ENCODE peak calls at places on chromosomes 7 and 10, in ten cellular contexts. A, T, M, Z, R, U, O, D, S and H are unnamed samples.

GRCh38 chr10:44280615-44281014 is 104.3 kb downstream of the CXCL12 start:
- DNase-seq in A (no peak), T (no peak), M (no peak), Z (no peak), R (no peak), U (no peak), O (no peak), D (no peak), S (no peak), H (no peak)

GRCh38 chr10:37711617-37712488 is 145.6 kb downstream of the ZNF248 start:
- DNase-seq in A (no peak), T (no peak), M (no peak), Z (no peak), R (no peak), U (no peak), O (no peak), D (no peak), S (no peak), H (no peak)

GRCh38 chr7:50266893-50267386 is 37.6 kb upstream of the IKZF1 start:
- DNase-seq in A (no peak), T (no peak), M (peak; percentile 60), Z (no peak), R (peak; percentile 83), U (no peak), O (no peak), D (no peak), S (no peak), H (no peak)

GRCh38 chr7:29429421-29429820 is 134.2 kb upstream of the PRR15 start:
- DNase-seq in A (no peak), T (no peak), M (no peak), Z (no peak), R (no peak), U (no peak), O (no peak), D (no peak), S (no peak), H (no peak)

GRCh38 chr7:136718191-136718590 is 150.3 kb upstream of the CHRM2 start:
- DNase-seq in A (no peak), T (no peak), M (no peak), Z (no peak), R (no peak), U (no peak), O (no peak), D (no peak), S (no peak), H (no peak)

GRCh38 chr10:62195675-62195926 is 73.0 kb downstream of the RTKN2 start:
- DNase-seq in A (no peak), T (no peak), M (no peak), Z (no peak), R (no peak), U (no peak), O (no peak), D (no peak), S (no peak), H (no peak)

GRCh38 chr10:60465801-60466200 is 76.1 kb upstream of the ANK3 start:
- DNase-seq in A (no peak), T (no peak), M (no peak), Z (peak; percentile 19), R (no peak), U (no peak), O (no peak), D (no peak), S (peak; percentile 32), H (no peak)

GRCh38 chr10:109114578-109114977 is 808.7 kb downstream of the XPNPEP1 start:
- DNase-seq in A (no peak), T (no peak), M (no peak), Z (peak; percentile 5), R (no peak), U (no peak), O (no peak), D (no peak), S (no peak), H (no peak)

GRCh38 chr7:55488804-55489340 is 83.4 kb downstream of the VOPP1 start:
- DNase-seq in A (no peak), T (no peak), M (no peak), Z (no peak), R (no peak), U (no peak), O (no peak), D (no peak), S (no peak), H (no peak)

GRCh38 chr10:378230-378929 is 243.1 kb downstream of the ZMYND11 start:
- DNase-seq in A (no peak), T (no peak), M (no peak), Z (no peak), R (no peak), U (no peak), O (no peak), D (no peak), S (no peak), H (no peak)

GRCh38 chr10:100730739-100731602 is 14.4 kb upstream of the PAX2 start:
- DNase-seq in A (no peak), T (no peak), M (no peak), Z (peak; percentile 31), R (peak; percentile 80), U (no peak), O (no peak), D (no peak), S (no peak), H (no peak)

GRCh38 chr10:125037145-125037544 is 95.2 kb downstream of the ZRANB1 start:
- DNase-seq in A (peak; percentile 37), T (peak; percentile 60), M (no peak), Z (peak; percentile 55), R (no peak), U (no peak), O (peak; percentile 97), D (no peak), S (peak; percentile 64), H (no peak)

GRCh38 chr7:150964593-150965111 is 13.5 kb downstream of the KCNH2 start:
- DNase-seq in A (no peak), T (no peak), M (no peak), Z (no peak), R (no peak), U (peak; percentile 55), O (no peak), D (no peak), S (no peak), H (no peak)

GRCh38 chr7:132214452-132214851 is 361.8 kb downstream of the PLXNA4 start:
- DNase-seq in A (no peak), T (no peak), M (no peak), Z (no peak), R (no peak), U (no peak), O (no peak), D (no peak), S (no peak), H (no peak)

GRCh38 chr10:11893749-11894278 is 70.7 kb downstream of the PROSER2 start:
- DNase-seq in A (no peak), T (no peak), M (no peak), Z (no peak), R (no peak), U (no peak), O (no peak), D (no peak), S (no peak), H (no peak)

GRCh38 chr7:101681170-101682007 is 52.3 kb upstream of the MYL10 start:
- DNase-seq in A (peak; percentile 37), T (no peak), M (no peak), Z (peak; percentile 94), R (no peak), U (no peak), O (peak; percentile 78), D (peak; percentile 60), S (peak; percentile 90), H (no peak)

GRCh38 chr7:80833289-80834104 is 85.4 kb downstream of the SEMA3C start:
- DNase-seq in A (no peak), T (peak; percentile 56), M (no peak), Z (peak; percentile 34), R (no peak), U (no peak), O (no peak), D (no peak), S (no peak), H (no peak)

GRCh38 chr10:128896183-128896805 is 570.7 kb upstream of the MGMT start:
- DNase-seq in A (no peak), T (no peak), M (no peak), Z (no peak), R (no peak), U (no peak), O (no peak), D (no peak), S (no peak), H (no peak)

GRCh38 chr7:148395990-148396716 is 194.4 kb upstream of the C7orf33 start:
- DNase-seq in A (no peak), T (no peak), M (no peak), Z (no peak), R (no peak), U (no peak), O (no peak), D (no peak), S (no peak), H (no peak)

GRCh38 chr7:6496842-6497636 is 49.3 kb upstream of the DAGLB start:
- DNase-seq in A (no peak), T (no peak), M (no peak), Z (no peak), R (no peak), U (no peak), O (peak; percentile 44), D (no peak), S (no peak), H (no peak)

GRCh38 chr7:122306320-122307227 is 2.0 kb upstream of the FEZF1 start:
- DNase-seq in A (no peak), T (no peak), M (no peak), Z (no peak), R (no peak), U (peak; percentile 66), O (no peak), D (no peak), S (no peak), H (no peak)

GRCh38 chr7:9241826-9242225 is 808.4 kb downstream of the NXPH1 start:
- DNase-seq in A (no peak), T (no peak), M (no peak), Z (no peak), R (no peak), U (no peak), O (no peak), D (no peak), S (no peak), H (no peak)

GRCh38 chr10:126405239-126405785 is 17.0 kb upstream of the ADAM12 start:
- DNase-seq in A (no peak), T (no peak), M (no peak), Z (no peak), R (no peak), U (no peak), O (no peak), D (no peak), S (no peak), H (no peak)

GRCh38 chr7:69781412-69781846 is 183.2 kb downstream of the AUTS2 start:
- DNase-seq in A (no peak), T (no peak), M (no peak), Z (peak; percentile 35), R (no peak), U (no peak), O (no peak), D (no peak), S (no peak), H (no peak)

GRCh38 chr7:115363916-115364315 is 442.0 kb downstream of the MDFIC start:
- DNase-seq in A (no peak), T (no peak), M (no peak), Z (no peak), R (no peak), U (no peak), O (no peak), D (no peak), S (peak; percentile 48), H (no peak)

GRCh38 chr10:63143984-63144383 is 10.9 kb downstream of the NRBF2 start:
- DNase-seq in A (no peak), T (no peak), M (no peak), Z (no peak), R (no peak), U (no peak), O (no peak), D (no peak), S (no peak), H (no peak)

GRCh38 chr7:111532625-111533024 is 29.7 kb downstream of the IMMP2L start:
- DNase-seq in A (no peak), T (no peak), M (no peak), Z (no peak), R (no peak), U (no peak), O (no peak), D (no peak), S (no peak), H (peak; percentile 12)

GRCh38 chr7:36023025-36023424 is 130.0 kb upstream of the EEPD1 start:
- DNase-seq in A (no peak), T (no peak), M (no peak), Z (no peak), R (no peak), U (no peak), O (no peak), D (no peak), S (no peak), H (no peak)